ENCODE peak calls at places on chromosome 19, in four cellular contexts. D is endothelial cell, V is RPMI8226, B is anterior cingulate cortex. R is an unnamed sample.

GRCh38 chr19:19061491-19061890 is 2.3 kb upstream of the SLC25A42 start:
- DNase-seq in D (no peak), V (no peak), B (no peak), R (no peak)

GRCh38 chr19:39405930-39406655 is 554 bp upstream of the ZFP36 start:
- DNase-seq in D (no peak), V (peak; percentile 81), B (no peak), R (no peak)

GRCh38 chr19:31595521-31595920 is 246.3 kb upstream of the TSHZ3 start:
- DNase-seq in D (no peak), V (no peak), B (no peak), R (peak; percentile 30)

GRCh38 chr19:7575426-7576040 is 20.1 kb upstream of the CAMSAP3 start:
- DNase-seq in D (no peak), V (peak; percentile 72), B (no peak), R (no peak)

GRCh38 chr19:10363789-10364281 is 16.5 kb downstream of the TYK2 start:
- DNase-seq in D (no peak), V (no peak), B (no peak), R (peak; percentile 71)

GRCh38 chr19:30090963-30091362 is 148.9 kb downstream of the URI1 start:
- DNase-seq in D (no peak), V (no peak), B (no peak), R (no peak)

GRCh38 chr19:38793186-38793585 is 4.2 kb downstream of the LGALS7B start:
- DNase-seq in D (no peak), V (no peak), B (no peak), R (no peak)

GRCh38 chr19:57946316-57946715 is 1.2 kb downstream of the ZNF256 start:
- DNase-seq in D (no peak), V (no peak), B (no peak), R (no peak)

GRCh38 chr19:10227215-10227971 is 3.7 kb downstream of the S1PR2 start:
- DNase-seq in D (no peak), V (no peak), B (peak; percentile 90), R (peak; percentile 88)

GRCh38 chr19:6458695-6459355 is 767 bp downstream of the SLC25A23 start:
- DNase-seq in D (no peak), V (no peak), B (no peak), R (peak; percentile 60)

GRCh38 chr19:54203151-54203611 is 2.5 kb downstream of the RPS9 start:
- DNase-seq in D (no peak), V (no peak), B (no peak), R (no peak)

GRCh38 chr19:42850981-42851717 is 28.4 kb downstream of the PSG1 start:
- DNase-seq in D (no peak), V (no peak), B (peak; percentile 12), R (no peak)

GRCh38 chr19:33239223-33239975 is 13.7 kb upstream of the SLC7A10 start:
- DNase-seq in D (no peak), V (no peak), B (no peak), R (no peak)

GRCh38 chr19:48480151-48480475 is 10.9 kb downstream of the CYTH2 start:
- DNase-seq in D (no peak), V (no peak), B (no peak), R (no peak)

GRCh38 chr19:50902640-50903039 is 8.6 kb downstream of the KLK4 start:
- DNase-seq in D (no peak), V (no peak), B (no peak), R (no peak)

GRCh38 chr19:15702590-15702930 is 25.3 kb upstream of the OR10H2 start:
- DNase-seq in D (no peak), V (peak; percentile 98), B (no peak), R (no peak)

GRCh38 chr19:39831679-39832078 is 2.3 kb downstream of the DYRK1B start:
- DNase-seq in D (no peak), V (no peak), B (no peak), R (no peak)

GRCh38 chr19:48487944-48488343 is 18.8 kb downstream of the CYTH2 start:
- DNase-seq in D (no peak), V (peak; percentile 74), B (no peak), R (no peak)

GRCh38 chr19:46791944-46792343 is 3.5 kb upstream of the SLC1A5 start:
- DNase-seq in D (no peak), V (no peak), B (no peak), R (peak; percentile 96)

GRCh38 chr19:3034194-3034844 is 5.2 kb upstream of the TLE2 start:
- DNase-seq in D (no peak), V (no peak), B (no peak), R (peak; percentile 67)

GRCh38 chr19:37537391-37537947 is 30.7 kb downstream of the ZNF793 start:
- DNase-seq in D (no peak), V (no peak), B (no peak), R (no peak)

GRCh38 chr19:18617562-18617961 is 4.9 kb downstream of the TMEM59L start:
- DNase-seq in D (no peak), V (no peak), B (no peak), R (no peak)

GRCh38 chr19:44002212-44002565 is 568 bp upstream of the ZNF230 start:
- DNase-seq in D (no peak), V (no peak), B (no peak), R (no peak)

GRCh38 chr19:44808463-44809371 is at the start of gene BCAM:
- DNase-seq in D (peak; percentile 58), V (peak; percentile 45), B (peak; percentile 23), R (peak; percentile 89)

GRCh38 chr19:47445937-47446402 is 25.7 kb downstream of the SLC8A2 start:
- DNase-seq in D (peak; percentile 62), V (no peak), B (peak; percentile 31), R (peak; percentile 83)

GRCh38 chr19:29378126-29378525 is 147.7 kb upstream of the VSTM2B start:
- DNase-seq in D (no peak), V (no peak), B (no peak), R (peak; percentile 22)